ENCODE peak calls at places on chromosomes 12 and 14, in eight cellular contexts. J, R, O, Z, K, H, L and Q are unnamed samples.

GRCh38 chr12:65657635-65658034 is 166.6 kb upstream of the HMGA2 start:
- DNase-seq in R (no peak), O (no peak), K (no peak), L (no peak), H (no peak), J (no peak), Z (no peak), Q (no peak)

GRCh38 chr12:86264451-86265328 is 8.5 kb upstream of the MGAT4C start:
- DNase-seq in Z (peak), O (no peak), K (peak), L (no peak), R (no peak), H (no peak), J (no peak), Q (peak)

GRCh38 chr14:78978896-78979295 is 808.7 kb downstream of the NRXN3 start:
- DNase-seq in H (no peak), K (no peak), R (no peak), L (no peak), J (no peak), Z (no peak), O (no peak), Q (no peak)

GRCh38 chr12:87667378-87667777 is 361.8 kb downstream of the C12orf50 start:
- DNase-seq in K (no peak), J (peak), H (peak), R (no peak), Z (no peak), L (no peak), O (no peak), Q (peak)

GRCh38 chr12:79747274-79747673 is 56.5 kb upstream of the PAWR start:
- DNase-seq in L (no peak), O (no peak), H (no peak), J (no peak), K (no peak), Z (no peak), R (no peak), Q (no peak)

GRCh38 chr12:47615711-47616110 is 90.1 kb downstream of the RPAP3 start:
- DNase-seq in Z (no peak), K (no peak), J (no peak), H (no peak), L (no peak), R (no peak), O (no peak), Q (no peak)

GRCh38 chr12:57813111-57813970 is 5.2 kb downstream of the AVIL start:
- DNase-seq in L (no peak), K (no peak), Z (no peak), O (peak), H (no peak), R (no peak), J (no peak), Q (no peak)

GRCh38 chr12:49922349-49923034 is 18.8 kb upstream of the FAIM2 start:
- DNase-seq in Z (no peak), O (peak), K (peak), H (no peak), L (no peak), R (no peak), J (no peak), Q (no peak)